ENCODE peak calls at places on chromosome 17, in four cellular contexts. B, P, X and J are unnamed samples.

GRCh38 chr17:17782425-17783120 is 54.2 kb downstream of the SREBF1 start:
- DNase-seq in B (peak; percentile 64), P (no peak), X (no peak), J (peak; percentile 73)

GRCh38 chr17:65564793-65565192 is 3.3 kb upstream of the AXIN2 start:
- DNase-seq in B (no peak), P (no peak), X (peak; percentile 40), J (no peak)

GRCh38 chr17:16465861-16466338 is 26.1 kb downstream of the LRRC75A start:
- DNase-seq in B (peak; percentile 58), P (no peak), X (no peak), J (peak; percentile 45)

GRCh38 chr17:80221401-80221800 is 1.2 kb downstream of the SLC26A11 start:
- DNase-seq in B (no peak), P (no peak), X (no peak), J (peak; percentile 31)

GRCh38 chr17:4721203-4722135 is 9.8 kb upstream of the MED11 start:
- DNase-seq in B (no peak), P (no peak), X (peak; percentile 80), J (no peak)

GRCh38 chr17:18950944-18951905 is 740 bp upstream of the SLC5A10 start:
- DNase-seq in B (peak; percentile 59), P (no peak), X (no peak), J (no peak)

GRCh38 chr17:9402590-9403199 is 172.9 kb downstream of the STX8 start:
- DNase-seq in B (peak; percentile 77), P (peak; percentile 23), X (peak; percentile 23), J (peak; percentile 67)

GRCh38 chr17:44222112-44222869 is 2.8 kb upstream of the UBTF start:
- DNase-seq in B (peak; percentile 90), P (no peak), X (peak; percentile 66), J (peak; percentile 88)

GRCh38 chr17:21171970-21172510 is 41.9 kb downstream of the TMEM11 start:
- DNase-seq in B (no peak), P (no peak), X (no peak), J (no peak)

GRCh38 chr17:6903516-6903915 is 72.0 kb upstream of the TEKT1 start:
- DNase-seq in B (no peak), P (no peak), X (no peak), J (no peak)

GRCh38 chr17:45906927-45907622 is 12.7 kb downstream of the MAPT start:
- DNase-seq in B (no peak), P (no peak), X (no peak), J (no peak)

DNA sequence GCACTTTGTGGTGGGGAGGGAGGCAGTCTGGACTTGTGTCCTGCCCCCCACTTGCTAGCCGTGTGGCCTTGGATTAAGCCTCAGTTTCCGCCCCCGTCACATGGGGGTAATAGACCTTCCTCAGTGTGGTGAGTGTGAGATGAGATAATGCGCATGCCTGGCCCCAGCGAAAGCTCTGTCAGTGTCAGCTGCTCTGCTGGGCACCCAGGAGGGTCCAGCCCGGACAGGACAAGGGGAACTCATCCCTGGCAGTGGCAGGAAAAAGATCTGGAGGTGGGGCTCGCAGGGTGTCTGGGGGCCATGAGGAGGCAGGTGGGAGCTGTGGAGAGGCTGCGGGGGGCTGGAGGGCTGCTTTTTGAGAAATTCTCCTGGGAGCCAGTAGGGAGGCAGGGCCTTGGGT is 63.5 kb downstream of the SRCIN1 start:
- DNase-seq in B (no peak), P (no peak), X (no peak), J (peak; percentile 30)
- H4K5ac ChIP-seq in B (no peak overlapping the region), P (no peak overlapping the region), X (no peak overlapping the region), J (no peak overlapping the region)

GRCh38 chr17:78289004-78289403 is 57.6 kb downstream of the TMEM235 start:
- DNase-seq in B (no peak), P (no peak), X (no peak), J (no peak)
- H2BK15ac ChIP-seq in B (no peak overlapping the region), P (no peak overlapping the region), X (peak overlapping the region; percentile 21), J (no peak overlapping the region)

DNA sequence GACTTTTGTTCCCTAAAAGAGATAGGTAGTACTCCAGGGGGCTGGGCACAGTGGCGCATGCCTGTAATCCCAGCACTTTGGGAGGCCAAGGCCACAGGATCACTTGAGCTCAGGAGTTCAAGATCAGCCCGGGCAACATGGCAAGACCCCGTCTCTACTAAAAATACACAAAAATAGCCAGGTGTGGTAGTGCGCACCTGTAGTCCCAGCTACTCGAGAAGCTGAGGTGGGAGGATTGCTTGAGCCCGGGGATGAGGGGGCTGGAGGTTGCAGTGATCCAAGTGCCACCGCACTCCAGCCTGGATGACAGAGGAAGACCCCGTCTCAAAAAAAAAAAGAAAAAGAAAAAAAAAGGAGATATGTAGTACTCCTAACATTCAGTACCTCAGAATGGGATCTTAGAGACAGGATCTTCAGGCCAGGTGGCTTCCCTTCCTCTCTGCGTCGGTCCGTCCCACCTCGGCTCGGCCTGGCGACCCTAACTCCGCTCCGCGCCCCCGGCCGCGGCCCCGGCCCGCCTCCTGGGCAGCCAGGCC is 89.6 kb downstream of the CDC27 start:
- DNase-seq in B (peak; percentile 10), P (no peak), X (no peak), J (no peak)
- H3K4ac ChIP-seq in B (no peak overlapping the region), P (no peak overlapping the region), X (peak overlapping the region; percentile 11), J (no peak overlapping the region)

DNA sequence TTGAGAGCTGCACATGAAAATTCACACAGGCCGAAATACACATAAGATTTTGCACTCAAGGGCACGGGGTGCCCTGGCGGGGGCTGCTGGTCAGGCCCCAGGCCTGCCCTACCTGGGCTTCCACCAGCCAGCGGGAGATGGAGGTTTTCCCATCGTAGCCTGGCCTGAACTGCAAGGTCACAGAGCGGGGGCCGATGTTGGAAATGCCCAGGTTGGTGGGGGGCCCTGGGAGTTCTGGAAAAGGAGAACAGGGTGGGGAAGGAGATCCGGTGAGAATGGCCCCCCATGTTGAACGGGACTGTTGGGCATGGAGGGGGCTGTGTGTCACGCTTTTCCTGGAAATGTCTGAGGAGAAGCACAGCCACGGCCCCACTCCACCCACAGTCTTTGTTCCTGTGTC is 87.3 kb upstream of the CDC42EP4 start:
- DNase-seq in B (no peak), P (no peak), X (no peak), J (peak; percentile 18)
- H4K5ac ChIP-seq in B (no peak overlapping the region), P (no peak overlapping the region), X (no peak overlapping the region), J (no peak overlapping the region)

GRCh38 chr17:78289802-78290363 is 58.5 kb downstream of the TMEM235 start:
- DNase-seq in B (peak; percentile 95), P (peak; percentile 75), X (peak; percentile 92), J (peak; percentile 91)
- H2BK15ac ChIP-seq in B (no peak overlapping the region), P (peak overlapping the region; percentile 100), X (peak overlapping the region; percentile 35), J (no peak overlapping the region)

DNA sequence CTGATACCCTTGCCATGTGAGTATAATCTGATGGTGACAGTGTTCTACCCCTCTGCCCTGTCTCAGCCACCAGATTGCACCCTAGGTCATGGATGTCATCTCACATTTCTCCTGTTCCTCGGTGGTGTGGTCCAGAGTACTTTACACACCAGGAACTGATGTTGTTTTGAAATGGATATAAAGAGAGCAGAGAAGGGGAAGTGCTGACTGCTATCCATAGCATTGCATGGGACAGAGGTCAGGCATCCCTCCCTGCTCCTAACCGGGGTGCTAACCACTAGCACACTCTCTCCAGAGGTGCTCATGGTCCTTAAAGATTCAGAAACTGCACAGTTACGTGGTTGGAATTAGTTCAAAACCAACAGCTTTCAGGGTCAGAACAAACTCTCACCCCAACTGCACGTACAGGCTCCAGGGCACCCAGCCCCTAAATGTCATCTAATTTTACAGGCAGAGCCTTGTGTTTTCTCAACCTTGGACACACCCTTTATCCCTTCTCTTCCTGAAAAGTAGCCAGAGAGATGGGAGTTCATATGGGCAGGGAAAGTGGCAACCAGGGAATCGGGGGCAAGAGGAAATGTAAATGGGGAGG is 16.3 kb downstream of the TTLL6 start:
- DNase-seq in B (no peak), P (no peak), X (no peak), J (no peak)
- H3K4ac ChIP-seq in B (no peak overlapping the region), P (no peak overlapping the region), X (peak overlapping the region; percentile 26), J (no peak overlapping the region)

GRCh38 chr17:170130-170654 is 11.3 kb downstream of the DOC2B start:
- DNase-seq in B (no peak), P (no peak), X (no peak), J (no peak)

GRCh38 chr17:164536-165235 is 16.8 kb downstream of the DOC2B start:
- DNase-seq in B (peak; percentile 65), P (no peak), X (peak; percentile 43), J (peak; percentile 72)

GRCh38 chr17:162689-163088 is 18.8 kb downstream of the DOC2B start:
- DNase-seq in B (no peak), P (no peak), X (no peak), J (no peak)

GRCh38 chr17:163514-164103 is 17.8 kb downstream of the DOC2B start:
- DNase-seq in B (no peak), P (no peak), X (no peak), J (peak; percentile 67)

DNA sequence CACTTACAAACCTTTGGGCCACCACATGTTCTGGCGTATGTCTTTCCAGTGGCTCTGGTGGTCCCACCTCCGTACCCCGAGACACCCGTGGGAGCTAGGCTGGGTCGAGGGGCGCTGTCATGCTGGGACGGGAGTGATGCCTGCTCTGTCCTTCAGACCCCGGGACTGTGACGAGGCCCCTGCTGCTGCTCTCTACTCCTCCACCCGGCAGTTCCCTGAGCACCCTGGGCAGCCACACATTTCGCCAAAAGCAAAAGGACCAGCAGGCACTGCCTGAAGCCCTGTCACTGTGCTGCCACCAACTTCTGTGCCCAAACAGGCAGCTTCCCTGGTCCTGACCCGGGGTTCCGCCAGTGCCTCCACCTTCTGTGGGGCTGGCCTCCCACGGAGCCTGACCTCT is 15.5 kb downstream of the DOC2B start:
- DNase-seq in B (no peak), P (no peak), X (no peak), J (no peak)
- H4K5ac ChIP-seq in B (no peak overlapping the region), P (no peak overlapping the region), X (no peak overlapping the region), J (no peak overlapping the region)

GRCh38 chr17:29003289-29003688 is 2.5 kb downstream of the SEZ6 start:
- DNase-seq in B (no peak), P (no peak), X (no peak), J (no peak)
- H2BK15ac ChIP-seq in B (no peak overlapping the region), P (peak overlapping the region; percentile 73), X (no peak overlapping the region), J (no peak overlapping the region)

GRCh38 chr17:67656494-67657203 is 61.1 kb upstream of the NOL11 start:
- DNase-seq in B (no peak), P (no peak), X (no peak), J (no peak)
- H3K4ac ChIP-seq in B (no peak overlapping the region), P (no peak overlapping the region), X (no peak overlapping the region), J (no peak overlapping the region)